ENCODE peak calls at places on chromosomes 12 and 14, in seven cellular contexts. T, V, Q, X, U, F and W are unnamed samples.

GRCh38 chr12:104521731-104522130 is 65.0 kb downstream of the CHST11 start:
- DNase-seq in V (peak; percentile 58), X (no peak), U (no peak), F (no peak), Q (no peak), T (no peak), W (no peak)

GRCh38 chr14:69561893-69562292 is 12.8 kb downstream of the CCDC177 start:
- DNase-seq in X (no peak), V (no peak), Q (no peak), U (no peak), F (no peak), T (no peak), W (no peak)

GRCh38 chr12:14554281-14555008 is 13.2 kb downstream of the PLBD1 start:
- DNase-seq in V (peak; percentile 75), X (peak; percentile 71), U (peak; percentile 96), Q (no peak), T (peak; percentile 22), F (peak; percentile 64), W (no peak)

GRCh38 chr12:132046561-132046960 is 96.8 kb downstream of the EP400 start:
- DNase-seq in X (no peak), T (no peak), F (no peak), U (no peak), V (no peak), Q (no peak), W (no peak)

GRCh38 chr12:40104461-40105264 is 1.2 kb downstream of the SLC2A13 start:
- DNase-seq in X (no peak), Q (no peak), F (no peak), T (no peak), U (no peak), V (peak; percentile 60), W (no peak)

GRCh38 chr12:66947119-66947518 is 268.2 kb upstream of the GRIP1 start:
- DNase-seq in U (no peak), F (no peak), X (no peak), V (no peak), Q (no peak), T (no peak), W (no peak)

GRCh38 chr14:90454041-90455000 is 57.5 kb downstream of the CALM1 start:
- DNase-seq in F (peak; percentile 28), U (peak; percentile 80), T (peak; percentile 96), X (peak; percentile 71), Q (no peak), V (peak; percentile 96), W (peak; percentile 95)

GRCh38 chr12:58554522-58555157 is 365.7 kb downstream of the LRIG3 start:
- DNase-seq in T (no peak), U (no peak), Q (no peak), F (no peak), V (no peak), X (no peak), W (no peak)

GRCh38 chr14:31964979-31965734 is 111.9 kb upstream of the ARHGAP5 start:
- DNase-seq in F (no peak), Q (no peak), V (peak; percentile 65), X (no peak), U (no peak), T (no peak), W (no peak)

GRCh38 chr12:62866451-62867082 is 68.4 kb downstream of the PPM1H start:
- DNase-seq in Q (no peak), X (no peak), F (no peak), U (no peak), V (no peak), T (no peak), W (no peak)

GRCh38 chr14:97978336-97978735 is 1181.2 kb downstream of the VRK1 start:
- DNase-seq in Q (peak; percentile 80), T (peak; percentile 12), X (peak; percentile 63), F (peak; percentile 54), U (peak; percentile 83), V (peak; percentile 87), W (peak; percentile 38)

GRCh38 chr12:27499377-27499776 is 24.6 kb upstream of the PPFIBP1 start:
- DNase-seq in Q (no peak), U (no peak), F (no peak), V (no peak), T (no peak), X (no peak), W (no peak)

GRCh38 chr12:28582687-28583376 is 392.6 kb downstream of the CCDC91 start:
- DNase-seq in U (no peak), F (no peak), V (no peak), X (no peak), Q (no peak), T (no peak), W (no peak)

GRCh38 chr14:83870556-83870955 is 1659.4 kb upstream of the FLRT2 start:
- DNase-seq in Q (no peak), U (no peak), F (no peak), T (no peak), V (no peak), X (no peak), W (no peak)

GRCh38 chr12:52798003-52798670 is 2.2 kb upstream of the KRT3 start:
- DNase-seq in V (no peak), T (no peak), Q (no peak), X (no peak), U (no peak), F (no peak), W (no peak)

GRCh38 chr14:51023964-51024363 is 70.9 kb downstream of the TRIM9 start:
- DNase-seq in Q (no peak), F (no peak), T (peak; percentile 13), V (no peak), U (no peak), X (no peak), W (no peak)

GRCh38 chr14:74984241-74985027 is 18.3 kb upstream of the EIF2B2 start:
- DNase-seq in X (no peak), F (no peak), U (peak; percentile 44), T (no peak), Q (no peak), V (peak; percentile 28), W (no peak)

GRCh38 chr12:118328486-118329340 is 44.0 kb downstream of the TAOK3 start:
- DNase-seq in X (no peak), F (no peak), U (no peak), Q (no peak), V (no peak), T (no peak), W (no peak)

DNA sequence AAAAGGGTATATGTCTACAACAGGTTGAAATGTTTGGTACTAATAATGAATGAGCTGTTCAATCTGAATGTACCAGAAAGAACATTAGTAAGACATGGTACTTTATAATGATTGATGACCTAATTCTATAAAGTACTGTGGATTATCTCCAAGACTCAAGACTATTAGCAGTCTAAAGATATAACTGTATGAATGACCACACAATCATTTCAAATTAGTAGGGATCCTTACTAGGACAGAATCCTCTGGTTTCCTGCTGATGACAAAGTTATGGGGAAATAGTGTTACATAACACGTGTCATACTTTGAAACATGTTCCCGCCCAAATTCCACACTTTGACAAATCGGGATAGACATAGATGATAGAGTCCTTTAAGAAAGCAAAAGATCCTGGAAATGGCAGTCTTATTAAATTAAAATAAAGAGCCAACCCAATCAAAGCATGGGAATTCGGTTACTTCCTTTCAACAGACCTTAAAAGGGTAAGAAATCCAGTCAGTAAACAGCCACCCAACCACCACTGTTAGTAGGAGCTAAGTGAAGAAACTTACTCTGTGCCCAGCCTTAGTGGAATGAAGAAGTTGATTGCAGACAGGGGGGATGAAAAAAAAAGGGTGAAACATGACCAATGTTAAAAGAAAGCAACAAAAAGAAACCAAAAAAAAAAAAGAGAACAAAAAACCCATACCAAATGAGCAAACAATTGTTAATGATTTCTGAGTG is 2.8 kb downstream of the VPS29 start:
- DNase-seq in X (no peak), T (no peak), F (no peak), V (no peak), U (no peak), Q (no peak), W (no peak)
- H3K27ac ChIP-seq in X (no peak overlapping the region), T (no peak overlapping the region), F (no peak overlapping the region), V (no peak overlapping the region), U (no peak overlapping the region), Q (no peak overlapping the region), W (no peak overlapping the region)

GRCh38 chr12:24060089-24060488 is 110.6 kb upstream of the SOX5 start:
- DNase-seq in X (no peak), U (no peak), T (no peak), F (no peak), V (no peak), Q (no peak), W (no peak)
- H3K27ac ChIP-seq in X (no peak overlapping the region), U (no peak overlapping the region), T (no peak overlapping the region), F (no peak overlapping the region), V (no peak overlapping the region), Q (no peak overlapping the region), W (no peak overlapping the region)

GRCh38 chr12:54371328-54372112 is 7.2 kb upstream of the GPR84 start:
- DNase-seq in T (no peak), Q (no peak), F (peak; percentile 64), U (peak; percentile 87), X (no peak), V (no peak), W (no peak)
- H3K27ac ChIP-seq in T (no peak overlapping the region), Q (peak overlapping the region; percentile 86), F (peak overlapping the region; percentile 83), U (peak overlapping the region; percentile 46), X (no peak overlapping the region), V (no peak overlapping the region), W (peak overlapping the region; percentile 10)

GRCh38 chr14:23577710-23578392 is 739 bp downstream of the JPH4 start:
- DNase-seq in U (no peak), Q (no peak), T (no peak), F (no peak), V (no peak), X (no peak), W (no peak)
- H3K27ac ChIP-seq in U (no peak overlapping the region), Q (no peak overlapping the region), T (peak overlapping the region; percentile 26), F (no peak overlapping the region), V (peak overlapping the region; percentile 30), X (no peak overlapping the region), W (peak overlapping the region; percentile 62)

GRCh38 chr14:68499451-68499850 is 293.4 kb downstream of the ZFP36L1 start:
- DNase-seq in Q (no peak), V (no peak), X (no peak), U (no peak), F (no peak), T (no peak), W (no peak)
- H3K27ac ChIP-seq in Q (no peak overlapping the region), V (no peak overlapping the region), X (no peak overlapping the region), U (no peak overlapping the region), F (no peak overlapping the region), T (no peak overlapping the region), W (no peak overlapping the region)

GRCh38 chr12:55909513-55909884 is 18.2 kb downstream of the PYM1 start:
- DNase-seq in X (no peak), F (no peak), V (no peak), Q (no peak), T (no peak), U (no peak), W (no peak)
- H3K27ac ChIP-seq in X (peak overlapping the region; percentile 18), F (peak overlapping the region; percentile 77), V (peak overlapping the region; percentile 57), Q (peak overlapping the region; percentile 39), T (no peak overlapping the region), U (no peak overlapping the region), W (no peak overlapping the region)

GRCh38 chr12:120241561-120242274 is 23.8 kb downstream of the PXN start:
- DNase-seq in X (no peak), Q (peak; percentile 69), U (no peak), T (no peak), F (no peak), V (no peak), W (no peak)
- H3K27ac ChIP-seq in X (peak overlapping the region; percentile 66), Q (peak overlapping the region; percentile 57), U (peak overlapping the region; percentile 63), T (no peak overlapping the region), F (peak overlapping the region; percentile 98), V (peak overlapping the region; percentile 67), W (no peak overlapping the region)

GRCh38 chr12:57162541-57163125 is 15.2 kb upstream of the LRP1-AS start:
- DNase-seq in V (no peak), T (no peak), F (no peak), U (no peak), Q (no peak), X (no peak), W (no peak)
- H3K27ac ChIP-seq in V (no peak overlapping the region), T (no peak overlapping the region), F (peak overlapping the region; percentile 50), U (no peak overlapping the region), Q (peak overlapping the region; percentile 43), X (no peak overlapping the region), W (no peak overlapping the region)